ENCODE peak calls at places on chromosome 21, in four cellular contexts. B is K562, F is HepG2, H is A549. L is an unnamed sample.
A peak's percentile ranks its signal among the peaks of the same experiment; 100 is the strongest.

GRCh38 chr21:39180429-39181019 is 2.7 kb downstream of the PSMG1 start:
- DNase-seq in B (no peak), F (no peak), H (no peak), L (no peak)

GRCh38 chr21:27555996-27556395 is 589.1 kb upstream of the ADAMTS5 start:
- DNase-seq in B (no peak), F (no peak), H (no peak), L (no peak)

GRCh38 chr21:40053007-40053406 is 185.8 kb downstream of the PCP4 start:
- DNase-seq in B (no peak), F (no peak), H (no peak), L (no peak)

GRCh38 chr21:33540711-33541104 is 1.2 kb downstream of the GART start:
- DNase-seq in B (no peak), F (no peak), H (no peak), L (no peak)

GRCh38 chr21:43697758-43698643 is 20.9 kb upstream of the PDXK start:
- DNase-seq in B (no peak), F (peak; percentile 57), H (no peak), L (no peak)

GRCh38 chr21:15430023-15430422 is 299.8 kb upstream of the USP25 start:
- DNase-seq in B (no peak), F (no peak), H (no peak), L (no peak)

GRCh38 chr21:34022557-34023335 is 50.6 kb upstream of the MRPS6 start:
- DNase-seq in B (no peak), F (no peak), H (no peak), L (no peak)

GRCh38 chr21:14480601-14481000 is 65.5 kb downstream of the SAMSN1 start:
- DNase-seq in B (no peak), F (no peak), H (no peak), L (no peak)

GRCh38 chr21:29078884-29079765 is 5.7 kb upstream of the CCT8 start:
- DNase-seq in B (no peak), F (no peak), H (no peak), L (no peak)

GRCh38 chr21:32411366-32412161 is 942 bp upstream of the EVA1C start:
- DNase-seq in B (peak; percentile 59), F (no peak), H (no peak), L (peak; percentile 51)

GRCh38 chr21:27505516-27505915 is 538.6 kb upstream of the ADAMTS5 start:
- DNase-seq in B (no peak), F (no peak), H (no peak), L (no peak)

GRCh38 chr21:38680401-38680800 is 125.3 kb upstream of the ETS2 start:
- DNase-seq in B (no peak), F (no peak), H (no peak), L (no peak)

GRCh38 chr21:28181730-28182129 is 810.9 kb downstream of the LTN1 start:
- DNase-seq in B (no peak), F (no peak), H (no peak), L (no peak)

GRCh38 chr21:19541612-19542011 is 1138.0 kb upstream of the TMPRSS15 start:
- DNase-seq in B (no peak), F (peak; percentile 3), H (no peak), L (no peak)

GRCh38 chr21:15751561-15751960 is 21.8 kb downstream of the USP25 start:
- DNase-seq in B (no peak), F (no peak), H (no peak), L (no peak)

GRCh38 chr21:29827647-29828046 is 112.1 kb downstream of the GRIK1 start:
- DNase-seq in B (no peak), F (no peak), H (no peak), L (no peak)

GRCh38 chr21:31261759-31262158 is 82.3 kb downstream of the TIAM1 start:
- DNase-seq in B (no peak), F (no peak), H (no peak), L (no peak)

GRCh38 chr21:31352841-31353240 is 8.8 kb upstream of the TIAM1 start:
- DNase-seq in B (no peak), F (no peak), H (no peak), L (no peak)

GRCh38 chr21:29185172-29185571 is 54.7 kb downstream of the MAP3K7CL start:
- DNase-seq in B (no peak), F (no peak), H (no peak), L (no peak)

GRCh38 chr21:28632718-28633408 is 359.8 kb downstream of the LTN1 start:
- DNase-seq in B (no peak), F (no peak), H (no peak), L (no peak)

GRCh38 chr21:29265690-29266479 is 32.8 kb upstream of the BACH1 start:
- DNase-seq in B (no peak), F (no peak), H (no peak), L (no peak)

GRCh38 chr21:33854604-33855003 is 61.0 kb downstream of the ATP5PO start:
- DNase-seq in B (no peak), F (peak; percentile 34), H (peak; percentile 15), L (no peak)

GRCh38 chr21:40349591-40349990 is 482.4 kb downstream of the PCP4 start:
- DNase-seq in B (no peak), F (no peak), H (no peak), L (no peak)

GRCh38 chr21:32317726-32318125 is 19.1 kb downstream of the MRAP start:
- DNase-seq in B (no peak), F (no peak), H (no peak), L (no peak)

GRCh38 chr21:33898546-33898945 is 17.1 kb downstream of the ATP5PO start:
- DNase-seq in B (no peak), F (no peak), H (no peak), L (no peak)

GRCh38 chr21:40852563-40852962 is 5.6 kb upstream of the DSCAM start:
- DNase-seq in B (no peak), F (no peak), H (no peak), L (peak; percentile 38)

GRCh38 chr21:31279986-31280385 is 64.1 kb downstream of the TIAM1 start:
- DNase-seq in B (no peak), F (no peak), H (no peak), L (no peak)

GRCh38 chr21:31580866-31581276 is 78.6 kb upstream of the SOD1 start:
- DNase-seq in B (peak; percentile 65), F (peak; percentile 46), H (peak; percentile 35), L (peak; percentile 87)

GRCh38 chr21:20789696-20790095 is 208.5 kb upstream of the NCAM2 start:
- DNase-seq in B (no peak), F (no peak), H (no peak), L (no peak)
- TF ChIP-seq JUN in B (no peak), F (no peak), H (no peak), L (no peak)

GRCh38 chr21:35039595-35040291 is 9.4 kb downstream of the RUNX1 start:
- DNase-seq in B (no peak), F (peak; percentile 81), H (no peak), L (no peak)
- TF ChIP-seq HMGXB4 in B (no peak), F (no peak), H (no peak), L (no peak)

DNA sequence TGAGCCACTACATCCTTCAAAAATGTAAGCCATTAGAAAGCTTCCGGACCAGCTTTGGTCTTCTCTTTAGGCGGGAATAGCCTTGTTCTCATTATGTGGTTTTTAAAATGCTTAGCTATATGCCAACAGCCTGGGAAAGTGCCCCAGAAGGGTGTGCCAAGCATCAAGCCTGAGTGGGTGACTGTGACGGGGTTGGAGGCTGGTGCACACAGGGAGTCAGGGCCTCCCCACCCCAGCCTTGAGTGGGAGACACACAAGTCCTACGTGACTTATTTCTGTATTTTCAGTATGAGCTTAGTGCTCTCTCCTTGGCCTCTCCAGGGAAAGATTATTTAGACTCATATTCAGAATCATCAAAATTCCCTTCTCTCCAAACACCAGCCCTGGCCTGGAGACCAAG is 9.8 kb downstream of the UBASH3A start:
- DNase-seq in B (no peak), F (no peak), H (no peak), L (no peak)
- TF ChIP-seq JUN in B (no peak), F (no peak), H (no peak), L (no peak)

DNA sequence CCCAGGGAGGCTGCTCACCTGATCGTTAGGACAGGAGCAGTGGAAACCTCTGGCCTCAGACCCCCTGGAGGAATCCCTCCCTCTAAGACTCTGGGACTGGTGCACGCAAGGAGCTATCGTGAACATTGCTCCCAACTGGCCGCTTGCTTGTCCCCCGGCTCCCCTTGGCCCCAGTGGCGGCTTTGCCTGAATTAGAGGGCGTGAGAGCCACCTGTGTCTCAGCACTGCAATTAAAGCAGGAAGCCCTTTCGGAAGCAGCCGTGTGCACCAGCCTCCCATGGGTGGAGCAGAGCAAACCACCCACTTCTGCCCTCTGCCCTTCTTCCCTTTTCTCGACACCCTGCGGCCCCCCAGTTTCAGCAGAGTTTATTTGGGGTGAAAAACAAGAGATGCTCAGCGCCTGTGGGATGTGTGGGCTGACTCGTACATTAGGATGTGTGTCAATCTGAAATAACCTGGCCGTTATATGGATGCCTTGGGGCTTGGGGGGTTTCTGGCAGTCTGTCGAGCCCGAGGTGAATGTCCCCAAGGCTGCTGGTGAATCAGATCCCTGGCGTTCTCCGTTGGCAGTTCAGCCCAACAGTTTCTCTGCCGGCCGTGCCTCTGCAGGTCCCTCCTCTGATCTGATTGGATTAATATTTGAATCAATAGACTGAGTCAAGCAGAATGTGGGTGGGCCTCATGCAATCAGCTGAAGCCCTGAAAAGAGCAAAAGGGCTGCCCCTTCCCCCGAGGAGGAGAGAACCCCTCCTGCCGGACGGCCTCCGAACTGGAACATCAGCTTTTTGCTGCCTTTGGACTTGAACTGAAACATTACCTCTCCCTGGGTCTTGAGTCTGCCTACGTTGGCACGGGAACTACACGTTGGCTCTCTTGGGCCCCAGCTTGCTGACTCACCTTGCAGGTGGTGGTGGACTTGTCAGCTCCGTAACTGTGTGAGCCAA is 7.3 kb upstream of the UMODL1 start:
- DNase-seq in B (no peak), F (no peak), H (no peak), L (no peak)
- TF ChIP-seq HMGXB4 in B (no peak), F (no peak), H (no peak), L (no peak)

DNA sequence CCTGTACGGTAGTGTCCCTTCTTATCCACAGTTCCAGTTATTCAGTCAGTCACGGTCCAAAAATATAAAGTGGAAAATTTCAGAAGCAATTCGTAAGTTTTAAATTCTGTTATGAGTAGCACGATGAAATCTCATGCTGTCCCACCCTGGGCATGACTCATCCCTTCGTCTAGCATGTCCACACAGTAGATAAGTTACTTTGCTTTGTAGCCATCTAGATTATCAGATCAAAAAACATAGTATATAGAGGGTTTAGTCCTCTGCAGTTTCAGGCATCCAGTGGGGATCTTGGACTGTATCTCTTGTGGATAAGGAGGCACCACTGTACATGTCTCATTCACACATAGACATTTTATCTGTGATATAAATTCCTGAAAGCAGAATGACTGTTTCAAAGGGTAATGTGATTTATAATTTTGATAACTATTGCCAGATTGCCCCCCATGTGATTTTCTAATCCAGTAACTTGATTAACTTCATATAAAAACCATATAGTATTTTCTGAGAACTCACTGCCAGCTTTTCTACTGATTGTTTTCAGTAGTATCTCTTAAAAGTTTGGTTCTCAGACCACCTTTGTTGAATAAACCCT is 143.3 kb downstream of the DYRK1A start:
- DNase-seq in B (peak; percentile 35), F (no peak), H (no peak), L (no peak)
- TF ChIP-seq JUN in B (no peak), F (no peak), H (no peak), L (no peak)

DNA sequence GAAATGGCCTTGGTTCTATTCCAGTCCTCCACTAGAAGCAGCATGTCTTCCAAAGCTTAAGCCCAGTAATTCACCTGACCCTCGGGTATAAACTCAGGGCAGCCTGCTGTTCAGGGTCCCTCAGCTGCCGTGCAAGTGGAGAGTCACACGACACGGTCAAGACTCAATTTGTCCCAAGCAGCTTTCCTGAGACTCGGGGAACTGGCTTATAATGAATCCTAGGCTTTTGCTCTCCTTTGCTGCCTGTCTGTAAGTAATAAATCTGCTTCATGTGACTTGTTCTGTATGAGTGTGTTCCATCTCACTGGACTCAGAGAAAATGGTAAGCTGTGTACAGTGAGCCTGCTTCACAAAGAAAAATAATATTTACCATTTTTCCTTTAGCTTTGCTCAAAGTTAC is 119.8 kb downstream of the CYYR1 start:
- DNase-seq in B (no peak), F (no peak), H (no peak), L (no peak)
- TF ChIP-seq HMGXB4 in B (no peak), F (no peak), H (no peak), L (no peak)

L was measured in WTC11.